ENCODE peak calls at places on chromosome 3, in eight cellular contexts. A is hypothalamus, C is NCI-H510A, V is foreskin fibroblast, Q is heart left ventricle, W is HFFc6, M is iris pigment epithelial cell, O is C1 segment of cervical spinal cord. F is an unnamed sample.
A peak's percentile ranks its signal among the peaks of the same experiment; 100 is the strongest.

GRCh38 chr3:41679412-41679811 is 282.5 kb downstream of the ULK4 start:
- DNase-seq in A (no peak), C (no peak), V (no peak), Q (no peak), W (no peak), M (no peak), O (no peak), F (no peak)

GRCh38 chr3:171828852-171829770 is 14.0 kb upstream of the TMEM212 start:
- DNase-seq in A (no peak), C (no peak), V (no peak), Q (no peak), W (no peak), M (no peak), O (no peak), F (no peak)

GRCh38 chr3:111810909-111811308 is 48.2 kb upstream of the PHLDB2 start:
- DNase-seq in A (no peak), C (no peak), V (peak; percentile 81), Q (no peak), W (peak; percentile 82), M (peak; percentile 92), O (no peak), F (peak; percentile 86)

GRCh38 chr3:100108464-100109079 is 5.7 kb downstream of the FILIP1L start:
- DNase-seq in A (no peak), C (no peak), V (no peak), Q (no peak), W (no peak), M (no peak), O (no peak), F (no peak)

GRCh38 chr3:8660271-8660731 is 15.7 kb upstream of the SSUH2 start:
- DNase-seq in A (no peak), C (no peak), V (no peak), Q (no peak), W (no peak), M (peak; percentile 40), O (no peak), F (peak; percentile 46)

GRCh38 chr3:58013973-58014649 is 5.9 kb downstream of the FLNB start:
- DNase-seq in A (no peak), C (no peak), V (peak; percentile 95), Q (no peak), W (peak; percentile 95), M (peak; percentile 84), O (peak; percentile 45), F (peak; percentile 77)

GRCh38 chr3:195005251-195005620 is 265.7 kb downstream of the XXYLT1 start:
- DNase-seq in A (no peak), C (no peak), V (no peak), Q (peak; percentile 14), W (no peak), M (no peak), O (no peak), F (no peak)

GRCh38 chr3:125083776-125084175 is 28.0 kb upstream of the HEG1 start:
- DNase-seq in A (no peak), C (no peak), V (no peak), Q (no peak), W (peak; percentile 52), M (peak; percentile 49), O (no peak), F (peak; percentile 81)

GRCh38 chr3:160435095-160435494 is 14.5 kb downstream of the TRIM59 start:
- DNase-seq in A (no peak), C (no peak), V (no peak), Q (no peak), W (no peak), M (no peak), O (no peak), F (no peak)

GRCh38 chr3:63135362-63135761 is 142.7 kb upstream of the SYNPR start:
- DNase-seq in A (no peak), C (peak; percentile 19), V (no peak), Q (no peak), W (no peak), M (no peak), O (no peak), F (no peak)

GRCh38 chr3:109149078-109149477 is 12.6 kb downstream of the C3orf85 start:
- DNase-seq in A (no peak), C (no peak), V (no peak), Q (no peak), W (no peak), M (no peak), O (no peak), F (no peak)

GRCh38 chr3:19348929-19349564 is 200.7 kb downstream of the KCNH8 start:
- DNase-seq in A (no peak), C (no peak), V (peak; percentile 0), Q (no peak), W (no peak), M (peak; percentile 25), O (no peak), F (peak; percentile 19)

GRCh38 chr3:64612082-64612860 is 75.5 kb downstream of the ADAMTS9 start:
- DNase-seq in A (no peak), C (no peak), V (peak; percentile 48), Q (peak; percentile 30), W (no peak), M (peak; percentile 59), O (no peak), F (no peak)

GRCh38 chr3:193776626-193777025 is 183.6 kb downstream of the OPA1 start:
- DNase-seq in A (no peak), C (no peak), V (no peak), Q (no peak), W (no peak), M (no peak), O (no peak), F (no peak)

GRCh38 chr3:116339441-116340028 is 105.8 kb downstream of the LSAMP start:
- DNase-seq in A (peak; percentile 17), C (no peak), V (peak; percentile 47), Q (no peak), W (no peak), M (peak; percentile 11), O (no peak), F (no peak)

GRCh38 chr3:109050591-109051167 is 67.3 kb downstream of the MORC1 start:
- DNase-seq in A (no peak), C (no peak), V (no peak), Q (no peak), W (no peak), M (peak; percentile 43), O (no peak), F (peak; percentile 21)

GRCh38 chr3:127785711-127786265 is 36.5 kb downstream of the MGLL start:
- DNase-seq in A (no peak), C (no peak), V (no peak), Q (no peak), W (no peak), M (no peak), O (no peak), F (no peak)

GRCh38 chr3:43206632-43207031 is 79.7 kb upstream of the SNRK start:
- DNase-seq in A (no peak), C (no peak), V (no peak), Q (no peak), W (no peak), M (no peak), O (no peak), F (no peak)

GRCh38 chr3:184656430-184656990 is 55.4 kb downstream of the MAGEF1 start:
- DNase-seq in A (no peak), C (no peak), V (no peak), Q (no peak), W (no peak), M (no peak), O (no peak), F (no peak)

GRCh38 chr3:54853573-54854404 is 74.1 kb downstream of the LRTM1 start:
- DNase-seq in A (peak; percentile 77), C (peak; percentile 28), V (peak; percentile 69), Q (peak; percentile 66), W (peak; percentile 38), M (peak; percentile 56), O (peak; percentile 49), F (peak; percentile 48)

GRCh38 chr3:132180337-132180791 is 136.8 kb upstream of the ACP3 start:
- DNase-seq in A (no peak), C (no peak), V (peak; percentile 34), Q (no peak), W (peak; percentile 65), M (peak; percentile 61), O (no peak), F (peak; percentile 52)

GRCh38 chr3:129064969-129065726 is 4.6 kb downstream of the GP9 start:
- DNase-seq in A (no peak), C (no peak), V (no peak), Q (no peak), W (no peak), M (no peak), O (no peak), F (no peak)

GRCh38 chr3:114839476-114839875 is 307.6 kb downstream of the ZBTB20 start:
- DNase-seq in A (no peak), C (no peak), V (no peak), Q (no peak), W (no peak), M (peak; percentile 15), O (no peak), F (peak; percentile 23)

GRCh38 chr3:113753376-113753985 is 6.6 kb downstream of the ATP6V1A start:
- DNase-seq in A (no peak), C (no peak), V (no peak), Q (no peak), W (no peak), M (no peak), O (no peak), F (no peak)

GRCh38 chr3:191473766-191474198 is 12.8 kb downstream of the PYDC2 start:
- DNase-seq in A (no peak), C (no peak), V (no peak), Q (no peak), W (peak; percentile 35), M (no peak), O (no peak), F (no peak)

GRCh38 chr3:46896386-46896785 is 18.9 kb downstream of the PTH1R start:
- DNase-seq in A (no peak), C (no peak), V (no peak), Q (no peak), W (no peak), M (no peak), O (no peak), F (no peak)

GRCh38 chr3:40913192-40913591 is 286.1 kb upstream of the CTNNB1 start:
- DNase-seq in A (no peak), C (no peak), V (no peak), Q (no peak), W (no peak), M (no peak), O (no peak), F (no peak)

GRCh38 chr3:193391902-193392301 is 13.3 kb upstream of the ATP13A5 start:
- DNase-seq in A (no peak), C (no peak), V (no peak), Q (no peak), W (no peak), M (peak; percentile 24), O (no peak), F (peak; percentile 84)

GRCh38 chr3:2354702-2355101 is 256.0 kb downstream of the CNTN4 start:
- DNase-seq in A (no peak), C (no peak), V (no peak), Q (no peak), W (no peak), M (peak; percentile 35), O (no peak), F (no peak)

GRCh38 chr3:39962566-39962965 is 153.2 kb downstream of the MYRIP start:
- DNase-seq in A (no peak), C (no peak), V (peak; percentile 24), Q (peak; percentile 31), W (no peak), M (no peak), O (no peak), F (no peak)

GRCh38 chr3:72150634-72151412 is 365.9 kb upstream of the PROK2 start:
- DNase-seq in A (no peak), C (no peak), V (no peak), Q (no peak), W (no peak), M (no peak), O (no peak), F (no peak)

GRCh38 chr3:50676031-50676705 is 1.4 kb downstream of the DOCK3 start:
- DNase-seq in A (no peak), C (no peak), V (no peak), Q (no peak), W (no peak), M (no peak), O (no peak), F (no peak)

GRCh38 chr3:44992555-44993470 is 16.8 kb downstream of the EXOSC7 start:
- DNase-seq in A (no peak), C (no peak), V (no peak), Q (no peak), W (no peak), M (no peak), O (no peak), F (peak; percentile 44)

GRCh38 chr3:67076607-67077006 is 78.5 kb downstream of the KBTBD8 start:
- DNase-seq in A (no peak), C (no peak), V (no peak), Q (no peak), W (no peak), M (peak; percentile 48), O (no peak), F (peak; percentile 31)